ENCODE peak calls at places on chromosome 10, in seven cellular contexts. G is psoas muscle, C is fibroblast of lung, D is HCT116, P is A549, K is mammary epithelial cell, H is GM23248. F is an unnamed sample.
A peak's percentile ranks its signal among the peaks of the same experiment; 100 is the strongest.

GRCh38 chr10:36591436-36591835 is 534.0 kb upstream of the ANKRD30A start:
- DNase-seq in G (no peak), D (no peak), K (no peak), H (no peak), P (no peak), C (no peak), F (no peak)

GRCh38 chr10:26869528-26869927 is 8.8 kb upstream of the ABI1 start:
- DNase-seq in D (no peak), H (peak; percentile 18), C (no peak), G (no peak), K (peak; percentile 99), P (no peak), F (peak; percentile 97)

GRCh38 chr10:49243610-49244283 is 55.2 kb upstream of the C10orf71 start:
- DNase-seq in K (no peak), C (no peak), H (no peak), P (no peak), G (no peak), D (no peak), F (no peak)

GRCh38 chr10:79559726-79560125 is 481 bp downstream of the SFTPA2 start:
- DNase-seq in P (no peak), G (no peak), H (peak; percentile 70), C (peak; percentile 22), K (peak; percentile 25), D (no peak), F (no peak)

GRCh38 chr10:125157473-125157865 is 2.9 kb downstream of the CTBP2 start:
- DNase-seq in K (no peak), C (no peak), G (no peak), D (no peak), P (no peak), H (peak; percentile 33), F (no peak)

GRCh38 chr10:103808784-103809183 is 46.6 kb downstream of the SH3PXD2A start:
- DNase-seq in C (no peak), H (no peak), D (no peak), P (no peak), K (no peak), G (peak; percentile 7), F (no peak)

GRCh38 chr10:59234814-59235429 is 58.5 kb downstream of the PHYHIPL start:
- DNase-seq in G (no peak), K (peak; percentile 12), D (peak; percentile 44), P (peak; percentile 44), H (peak; percentile 72), C (peak; percentile 45), F (peak; percentile 30)

GRCh38 chr10:103491729-103492364 is 1.7 kb upstream of the NEURL1 start:
- DNase-seq in P (peak; percentile 77), C (peak; percentile 92), K (peak; percentile 84), H (peak; percentile 87), G (peak; percentile 56), D (peak; percentile 44), F (peak; percentile 97)

GRCh38 chr10:113496124-113496523 is 56.7 kb upstream of the HABP2 start:
- DNase-seq in H (peak; percentile 36), P (no peak), K (no peak), C (no peak), D (no peak), G (no peak), F (no peak)

GRCh38 chr10:89481662-89482061 is 53.7 kb downstream of the SLC16A12 start:
- DNase-seq in H (peak; percentile 90), D (no peak), C (peak; percentile 88), K (peak; percentile 63), G (no peak), P (peak; percentile 65), F (peak; percentile 65)

GRCh38 chr10:88897019-88897853 is 17.2 kb downstream of the STAMBPL1 start:
- DNase-seq in G (no peak), D (peak; percentile 65), H (peak; percentile 60), K (no peak), P (peak; percentile 38), C (no peak), F (no peak)

GRCh38 chr10:16999665-17000451 is 129.8 kb downstream of the CUBN start:
- DNase-seq in D (no peak), C (peak; percentile 69), H (peak; percentile 26), G (peak; percentile 56), K (no peak), P (no peak), F (no peak)

GRCh38 chr10:55630491-55631056 is 730.5 kb downstream of the ZWINT start:
- DNase-seq in G (no peak), C (peak; percentile 20), K (no peak), D (no peak), H (peak; percentile 26), P (no peak), F (peak; percentile 18)

GRCh38 chr10:104351067-104351681 is 2.5 kb upstream of the CFAP58 start:
- DNase-seq in C (peak; percentile 84), P (no peak), H (peak; percentile 93), D (no peak), K (peak; percentile 92), G (no peak), F (peak; percentile 63)

GRCh38 chr10:92755725-92756124 is 66.0 kb downstream of the HHEX start:
- DNase-seq in K (no peak), C (no peak), H (no peak), G (no peak), D (no peak), P (no peak), F (no peak)
- H3K4me1 ChIP-seq in K (no peaks in the 10 kb centered on the region), C (no peaks in the 10 kb centered on the region), H (peaks cover 14% of the 10 kb centered on the region), G (peaks cover 17% of the 10 kb centered on the region), D (peaks cover 7% of the 10 kb centered on the region), P (peaks cover 47% of the 10 kb centered on the region), F (no peaks in the 10 kb centered on the region)

DNA sequence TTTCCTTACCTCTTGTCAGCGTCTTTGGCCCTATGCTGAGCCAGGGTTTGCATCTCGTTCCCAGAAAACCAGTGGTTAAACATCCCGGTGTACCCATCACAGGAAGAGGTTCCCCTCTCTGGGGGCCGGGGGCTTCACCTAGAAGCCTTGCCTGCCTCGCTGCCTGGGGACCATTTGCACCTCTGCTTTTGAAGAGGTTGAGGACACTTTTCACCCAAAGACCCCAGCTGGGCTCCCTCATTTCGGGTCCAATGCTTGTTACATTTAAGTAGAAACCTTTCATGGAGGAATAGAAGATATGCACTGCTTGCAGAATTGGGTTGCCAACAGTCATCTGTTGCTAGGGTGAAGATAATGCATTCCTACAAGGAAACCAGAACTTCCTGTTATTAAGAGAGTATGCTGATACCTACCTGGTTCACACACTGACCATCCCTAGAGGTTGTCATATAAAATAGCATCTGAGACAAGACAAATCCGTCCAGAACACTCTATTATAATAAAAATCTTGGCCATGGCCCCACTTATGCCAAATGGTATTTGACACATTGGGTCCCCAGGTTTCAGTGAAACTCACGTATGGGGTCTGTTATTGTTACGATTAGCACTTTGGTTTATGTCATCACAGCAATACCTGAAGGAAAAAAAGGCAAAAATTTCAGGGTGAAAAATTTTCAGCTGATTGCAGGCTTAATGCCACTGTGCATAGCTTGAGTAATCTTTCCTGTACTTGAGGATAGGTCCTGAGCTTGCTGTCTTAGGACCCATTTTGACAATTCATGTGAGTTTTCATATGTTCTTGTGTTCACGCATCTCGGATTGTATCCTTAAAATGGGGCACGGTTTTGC is 917 bp downstream of the ZNF365 start:
- DNase-seq in P (peak; percentile 29), D (no peak), G (no peak), K (peak; percentile 78), C (peak; percentile 43), H (peak; percentile 32), F (no peak)
- H3K27ac ChIP-seq in P (peak overlapping the region; percentile 88), D (no peak overlapping the region), G (no peak overlapping the region), K (peak overlapping the region; percentile 61), C (no peak overlapping the region), H (no peak overlapping the region), F (peak overlapping the region; percentile 86)

GRCh38 chr10:76082956-76083355 is 651.5 kb downstream of the LRMDA start:
- DNase-seq in G (no peak), C (peak; percentile 89), D (peak; percentile 74), H (peak; percentile 47), P (peak; percentile 52), K (peak; percentile 70), F (peak; percentile 75)
- H3K4me1 ChIP-seq in G (peaks cover 26% of the 10 kb centered on the region), C (peaks cover 5% of the 10 kb centered on the region), D (peaks cover 45% of the 10 kb centered on the region), H (peaks cover 15% of the 10 kb centered on the region), P (peaks cover 19% of the 10 kb centered on the region), K (peaks cover 22% of the 10 kb centered on the region), F (peaks cover 4% of the 10 kb centered on the region)

DNA sequence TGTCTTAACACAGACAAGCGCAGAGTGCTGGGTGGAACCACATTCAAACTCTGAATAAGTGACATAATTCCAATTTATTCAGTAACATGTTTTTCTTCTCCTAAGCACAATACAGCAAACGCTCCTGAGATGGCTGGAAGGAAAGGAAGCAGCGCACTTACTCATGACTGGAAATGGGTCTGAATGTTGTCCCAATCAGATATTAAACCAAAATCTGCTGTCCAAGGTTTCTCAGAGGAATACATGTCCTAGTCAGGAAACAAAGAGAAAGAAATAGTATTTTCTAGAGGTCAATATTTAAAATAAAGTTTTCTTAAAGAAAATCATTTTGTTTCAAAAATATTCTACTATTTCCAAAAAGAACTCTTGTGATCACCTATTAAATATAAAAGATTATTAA is 14.0 kb downstream of the USP6NL start:
- DNase-seq in H (no peak), D (no peak), K (no peak), G (no peak), C (no peak), P (no peak), F (no peak)
- H3K27ac ChIP-seq in H (no peak overlapping the region), D (no peak overlapping the region), K (no peak overlapping the region), G (no peak overlapping the region), C (no peak overlapping the region), P (no peak overlapping the region), F (no peak overlapping the region)

GRCh38 chr10:132710036-132710686 is 75.8 kb downstream of the NKX6-2 start:
- DNase-seq in D (no peak), H (no peak), G (peak; percentile 44), P (no peak), K (no peak), C (no peak), F (no peak)
- H3K4me1 ChIP-seq in D (no peaks in the 10 kb centered on the region), H (no peaks in the 10 kb centered on the region), G (no peaks in the 10 kb centered on the region), P (no peaks in the 10 kb centered on the region), K (no peaks in the 10 kb centered on the region), C (no peaks in the 10 kb centered on the region), F (no peaks in the 10 kb centered on the region)